ENCODE peak calls at places on chromosomes 16 and 17, in ten cellular contexts. H is aorta, L is GM23338, O is uterus, E is ovary, K is neural progenitor cell, Y is DND-41, Z is OCI-LY7, I is adipocyte, F is adrenal gland. G is an unnamed sample.

GRCh38 chr16:54446639-54447038 is 160.1 kb upstream of the IRX3 start:
- DNase-seq in H (peak), L (no peak), O (no peak), E (peak), K (no peak), Y (no peak), Z (no peak), I (peak), F (peak), G (no peak)

GRCh38 chr16:69613283-69614154 is 47.8 kb downstream of the NFAT5 start:
- DNase-seq in H (no peak), L (no peak), O (no peak), E (no peak), K (no peak), Y (no peak), Z (no peak), I (peak), F (no peak), G (no peak)

GRCh38 chr17:60154616-60155426 is 5.0 kb downstream of the CA4 start:
- DNase-seq in H (peak), L (peak), O (peak), E (no peak), K (no peak), Y (no peak), Z (no peak), I (peak), F (no peak), G (no peak)

GRCh38 chr16:71911121-71911520 is 15.8 kb downstream of the IST1 start:
- DNase-seq in H (no peak), L (no peak), O (no peak), E (no peak), K (no peak), Y (no peak), Z (no peak), I (no peak), F (no peak), G (no peak)

GRCh38 chr16:17293813-17294558 is 176.8 kb downstream of the XYLT1 start:
- DNase-seq in H (no peak), L (no peak), O (no peak), E (no peak), K (no peak), Y (no peak), Z (peak), I (no peak), F (no peak), G (no peak)

GRCh38 chr17:17675925-17676534 is 5.2 kb upstream of the RAI1 start:
- DNase-seq in H (no peak), L (peak), O (no peak), E (no peak), K (no peak), Y (peak), Z (peak), I (no peak), F (no peak), G (peak)

GRCh38 chr17:4901648-4902344 is 1.1 kb downstream of the CHRNE start:
- DNase-seq in H (peak), L (no peak), O (no peak), E (peak), K (no peak), Y (no peak), Z (no peak), I (peak), F (peak), G (no peak)

GRCh38 chr17:82648761-82649474 is 674 bp upstream of the WDR45B start:
- DNase-seq in H (peak), L (peak), O (peak), E (peak), K (peak), Y (no peak), Z (peak), I (no peak), F (peak), G (no peak)

GRCh38 chr16:11783319-11784047 is 13.6 kb downstream of the ZC3H7A start:
- DNase-seq in H (no peak), L (no peak), O (no peak), E (no peak), K (no peak), Y (peak), Z (peak), I (peak), F (no peak), G (no peak)

GRCh38 chr16:11239644-11240632 is 16.1 kb downstream of the SOCS1 start:
- DNase-seq in H (no peak), L (no peak), O (no peak), E (no peak), K (no peak), Y (no peak), Z (no peak), I (no peak), F (no peak), G (no peak)

GRCh38 chr17:72171703-72172670 is 51.2 kb downstream of the SOX9 start:
- DNase-seq in H (no peak), L (no peak), O (no peak), E (no peak), K (no peak), Y (no peak), Z (no peak), I (no peak), F (peak), G (no peak)

GRCh38 chr17:45950888-45951287 is 48.2 kb upstream of the STH start:
- DNase-seq in H (no peak), L (no peak), O (no peak), E (no peak), K (no peak), Y (no peak), Z (no peak), I (no peak), F (no peak), G (no peak)

GRCh38 chr17:49604314-49604869 is 28.7 kb downstream of the NXPH3 start:
- DNase-seq in H (no peak), L (no peak), O (no peak), E (no peak), K (no peak), Y (no peak), Z (no peak), I (no peak), F (no peak), G (no peak)

GRCh38 chr17:44663095-44663494 is 6.8 kb downstream of the MEIOC start:
- DNase-seq in H (no peak), L (no peak), O (no peak), E (no peak), K (no peak), Y (no peak), Z (no peak), I (no peak), F (no peak), G (no peak)

GRCh38 chr16:54843424-54843750 is 87.3 kb upstream of the IRX5 start:
- DNase-seq in H (no peak), L (no peak), O (no peak), E (no peak), K (no peak), Y (no peak), Z (no peak), I (no peak), F (no peak), G (no peak)

GRCh38 chr17:21042434-21043295 is at the start of gene USP22:
- DNase-seq in H (no peak), L (no peak), O (no peak), E (no peak), K (peak), Y (no peak), Z (peak), I (peak), F (no peak), G (no peak)

GRCh38 chr17:53336281-53336680 is 486.4 kb upstream of the KIF2B start:
- DNase-seq in H (no peak), L (no peak), O (no peak), E (no peak), K (no peak), Y (no peak), Z (no peak), I (no peak), F (no peak), G (no peak)

GRCh38 chr16:964696-965395 is 5.9 kb downstream of the LMF1 start:
- DNase-seq in H (no peak), L (no peak), O (no peak), E (no peak), K (no peak), Y (no peak), Z (no peak), I (no peak), F (no peak), G (no peak)

GRCh38 chr17:6508519-6509294 is 47.6 kb downstream of the PITPNM3 start:
- DNase-seq in H (no peak), L (no peak), O (no peak), E (no peak), K (no peak), Y (no peak), Z (no peak), I (peak), F (no peak), G (no peak)

GRCh38 chr17:75325827-75326586 is 36.8 kb upstream of the SLC25A19 start:
- DNase-seq in H (peak), L (no peak), O (no peak), E (no peak), K (no peak), Y (no peak), Z (no peak), I (peak), F (no peak), G (no peak)

GRCh38 chr17:79038545-79039135 is 14.7 kb downstream of the C1QTNF1 start:
- DNase-seq in H (peak), L (no peak), O (peak), E (no peak), K (no peak), Y (no peak), Z (no peak), I (peak), F (no peak), G (peak)

GRCh38 chr16:72927199-72928088 is 120.5 kb downstream of the ZFHX3 start:
- DNase-seq in H (no peak), L (no peak), O (no peak), E (no peak), K (no peak), Y (peak), Z (no peak), I (peak), F (no peak), G (peak)

GRCh38 chr16:80680839-80681238 is 123.6 kb downstream of the CDYL2 start:
- DNase-seq in H (no peak), L (no peak), O (no peak), E (no peak), K (no peak), Y (no peak), Z (peak), I (no peak), F (no peak), G (no peak)

GRCh38 chr17:61505846-61506627 is 53.8 kb downstream of the TBX4 start:
- DNase-seq in H (no peak), L (no peak), O (no peak), E (no peak), K (no peak), Y (no peak), Z (no peak), I (no peak), F (no peak), G (no peak)

GRCh38 chr16:85005278-85006069 is 5.9 kb downstream of the ZDHHC7 start:
- DNase-seq in H (no peak), L (no peak), O (peak), E (peak), K (no peak), Y (no peak), Z (no peak), I (peak), F (no peak), G (no peak)

GRCh38 chr16:50797456-50797855 is 55.6 kb downstream of the CYLD start:
- DNase-seq in H (no peak), L (no peak), O (no peak), E (no peak), K (no peak), Y (no peak), Z (no peak), I (peak), F (no peak), G (no peak)

GRCh38 chr16:54936086-54936978 is 5.7 kb downstream of the IRX5 start:
- DNase-seq in H (no peak), L (peak), O (no peak), E (no peak), K (peak), Y (no peak), Z (no peak), I (no peak), F (no peak), G (no peak)

GRCh38 chr17:50621562-50621961 is 13.1 kb upstream of the ABCC3 start:
- DNase-seq in H (no peak), L (no peak), O (no peak), E (no peak), K (no peak), Y (no peak), Z (no peak), I (no peak), F (no peak), G (no peak)

GRCh38 chr17:49676276-49676868 is 1.5 kb downstream of the SPOP start:
- DNase-seq in H (no peak), L (peak), O (no peak), E (no peak), K (peak), Y (peak), Z (peak), I (peak), F (no peak), G (no peak)

GRCh38 chr17:4823373-4824089 is 9.6 kb upstream of the MINK1 start:
- DNase-seq in H (no peak), L (no peak), O (no peak), E (no peak), K (no peak), Y (no peak), Z (no peak), I (no peak), F (no peak), G (no peak)

GRCh38 chr17:7204828-7205461 is 14.7 kb downstream of the DLG4 start:
- DNase-seq in H (peak), L (peak), O (peak), E (peak), K (peak), Y (peak), Z (peak), I (peak), F (peak), G (no peak)

GRCh38 chr17:5763595-5763994 is 179.3 kb upstream of the NLRP1 start:
- DNase-seq in H (no peak), L (no peak), O (no peak), E (no peak), K (no peak), Y (no peak), Z (no peak), I (no peak), F (no peak), G (peak)

GRCh38 chr17:48231995-48232729 is 124.6 kb downstream of the SNX11 start:
- DNase-seq in H (no peak), L (no peak), O (no peak), E (no peak), K (no peak), Y (no peak), Z (no peak), I (no peak), F (no peak), G (no peak)

GRCh38 chr17:71922439-71922838 is 198.4 kb upstream of the SOX9 start:
- DNase-seq in H (no peak), L (peak), O (no peak), E (no peak), K (no peak), Y (peak), Z (no peak), I (peak), F (no peak), G (peak)

GRCh38 chr16:82152641-82153094 is 17.4 kb downstream of the MPHOSPH6 start:
- DNase-seq in H (no peak), L (no peak), O (no peak), E (no peak), K (no peak), Y (no peak), Z (no peak), I (no peak), F (peak), G (no peak)

GRCh38 chr17:57249520-57249919 is 6.8 kb upstream of the MSI2 start:
- DNase-seq in H (no peak), L (no peak), O (no peak), E (no peak), K (no peak), Y (no peak), Z (no peak), I (no peak), F (no peak), G (no peak)

GRCh38 chr17:57253307-57254065 is 2.8 kb upstream of the MSI2 start:
- DNase-seq in H (no peak), L (no peak), O (no peak), E (no peak), K (no peak), Y (no peak), Z (no peak), I (no peak), F (no peak), G (no peak)

GRCh38 chr17:57255182-57255775 is 1.0 kb upstream of the MSI2 start:
- DNase-seq in H (no peak), L (no peak), O (no peak), E (no peak), K (no peak), Y (no peak), Z (no peak), I (peak), F (no peak), G (no peak)

GRCh38 chr17:57247913-57248312 is 8.4 kb upstream of the MSI2 start:
- DNase-seq in H (no peak), L (no peak), O (no peak), E (no peak), K (no peak), Y (no peak), Z (no peak), I (no peak), F (no peak), G (no peak)

GRCh38 chr17:57251211-57251787 is 5.0 kb upstream of the MSI2 start:
- DNase-seq in H (no peak), L (no peak), O (no peak), E (no peak), K (no peak), Y (no peak), Z (no peak), I (no peak), F (no peak), G (no peak)
- H3K4me3 ChIP-seq in H (no peak), L (no peak), O (no peak), E (no peak), K (no peak), Y (no peak), Z (no peak), I (no peak), F (no peak), G (no peak)

DNA sequence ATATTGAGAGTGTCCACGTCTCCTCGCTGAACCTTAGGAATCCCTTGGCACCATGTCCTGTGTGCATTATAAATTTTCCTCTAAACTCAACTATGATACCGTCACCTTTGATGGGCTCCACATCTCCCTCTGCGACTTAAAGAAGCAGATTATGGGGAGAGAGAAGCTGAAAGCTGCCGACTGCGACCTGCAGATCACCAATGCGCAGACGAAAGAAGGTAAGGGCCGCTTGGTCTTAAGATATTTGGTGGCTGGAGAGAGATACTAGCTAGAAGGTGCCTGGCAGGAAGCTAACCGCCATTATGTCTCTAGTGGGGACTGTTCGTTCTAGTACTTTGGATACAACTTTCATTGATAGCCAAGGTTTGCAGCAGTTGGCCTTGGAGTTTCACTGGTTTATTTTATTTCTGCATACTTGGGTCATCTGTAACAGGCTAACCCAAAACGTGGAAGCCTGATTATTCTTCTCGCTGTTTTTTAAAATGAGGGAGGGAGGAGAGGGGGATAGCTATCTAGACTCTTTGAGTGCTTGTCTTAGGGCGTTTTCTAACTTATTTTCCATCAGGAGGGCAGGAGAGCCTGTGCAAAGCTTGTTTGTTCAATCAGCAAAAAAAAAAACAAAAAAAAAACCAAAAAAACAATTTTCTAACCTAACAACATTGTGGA is 1.3 kb downstream of the RBBP6 start:
- DNase-seq in H (no peak), L (peak), O (no peak), E (no peak), K (peak), Y (peak), Z (peak), I (peak), F (no peak), G (no peak)
- H3K4me3 ChIP-seq in H (peak), L (peak), O (peak), E (peak), K (peak), Y (peak), Z (peak), I (peak), F (peak), G (peak)

DNA sequence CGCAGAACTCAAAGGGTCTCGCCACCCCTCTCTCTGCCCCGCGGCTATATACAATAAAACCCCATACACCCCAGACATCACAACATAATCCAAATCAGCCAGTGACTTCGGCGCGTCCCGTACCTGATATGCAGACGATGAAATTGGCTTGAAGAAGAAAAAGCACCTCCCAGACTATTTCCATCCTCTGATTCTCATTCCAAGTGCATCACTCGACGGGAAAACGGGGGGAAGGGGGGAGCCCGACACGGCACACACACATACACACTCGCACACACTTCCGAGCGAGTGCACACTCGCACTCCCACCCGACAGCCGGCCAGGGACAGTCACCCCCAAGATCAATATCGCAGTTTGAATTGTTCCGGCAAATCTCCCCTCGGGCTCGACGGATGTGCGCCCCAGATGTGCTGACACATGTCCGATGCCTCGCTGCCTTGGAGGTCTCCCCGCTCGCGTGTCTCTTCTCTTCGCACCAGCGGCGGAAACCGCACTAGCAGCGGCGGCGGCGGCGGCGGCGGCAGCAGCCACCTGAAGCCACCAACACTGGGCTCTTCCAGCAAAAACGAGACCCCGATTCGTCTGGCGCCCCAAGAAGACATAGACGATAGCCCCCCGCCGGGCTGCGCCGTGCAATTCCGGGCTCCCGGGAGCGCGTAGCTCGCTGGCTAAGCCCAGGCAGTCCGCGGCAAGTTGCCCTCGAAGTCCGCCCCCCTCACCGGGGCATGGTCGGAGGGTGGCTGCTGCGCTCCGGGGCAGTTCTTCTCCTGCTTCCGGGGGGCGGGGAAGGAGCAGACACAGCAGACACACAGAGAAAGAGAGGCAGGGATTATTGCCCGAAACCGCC is 688 bp downstream of the CA10 start:
- DNase-seq in H (no peak), L (peak), O (no peak), E (no peak), K (peak), Y (no peak), Z (no peak), I (no peak), F (no peak), G (peak)
- H3K4me3 ChIP-seq in H (no peak), L (peak), O (no peak), E (no peak), K (peak), Y (no peak), Z (no peak), I (no peak), F (no peak), G (peak)

DNA sequence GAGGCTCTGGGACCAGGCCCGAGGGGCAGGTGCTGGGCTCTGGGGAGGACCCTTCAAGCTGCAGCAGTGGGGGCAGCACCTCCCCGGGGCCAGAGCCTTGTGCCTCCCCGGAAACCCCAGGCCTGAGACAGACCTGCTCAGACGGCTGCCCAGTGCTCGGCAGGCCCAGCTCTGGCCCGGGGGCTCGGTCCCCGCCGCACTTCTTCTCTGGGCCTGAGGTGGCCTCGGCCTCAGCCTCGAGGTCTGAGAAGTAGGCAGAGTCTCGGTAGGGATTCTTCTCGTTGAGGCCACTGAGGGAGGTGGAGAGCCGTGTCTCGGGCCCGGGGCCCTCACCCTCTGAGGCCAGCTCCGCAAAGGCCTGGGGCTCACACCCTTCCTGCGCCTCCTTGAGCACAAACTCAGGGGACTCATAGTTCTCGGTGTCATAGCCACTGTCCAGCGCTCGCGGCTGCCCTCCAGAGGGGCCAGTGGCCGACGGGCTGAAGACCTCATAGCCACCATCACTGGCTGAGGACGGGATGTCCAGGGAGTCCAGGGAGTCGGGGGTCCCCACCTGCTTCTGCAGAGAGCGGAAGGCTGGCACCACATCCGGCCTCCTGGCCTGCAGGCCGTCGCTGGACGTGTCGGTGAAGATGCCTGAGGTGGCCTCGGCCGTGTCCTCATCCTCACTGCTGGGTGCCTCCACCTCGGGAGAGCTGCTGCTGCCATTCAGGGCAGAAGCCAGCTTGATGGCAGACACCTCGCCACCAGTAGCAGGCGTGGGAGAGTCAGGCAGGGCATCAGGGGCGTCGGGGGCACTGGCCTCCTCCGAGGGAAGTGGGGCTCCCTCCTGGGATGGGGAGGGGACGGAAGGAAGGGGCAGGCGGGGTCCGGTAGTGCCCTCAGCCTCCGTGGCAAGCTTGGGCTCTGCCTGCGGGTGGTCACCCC is 44.3 kb upstream of the PVALEF start:
- DNase-seq in H (no peak), L (no peak), O (no peak), E (no peak), K (no peak), Y (no peak), Z (no peak), I (no peak), F (no peak), G (no peak)
- H3K4me3 ChIP-seq in H (no peak), L (no peak), O (no peak), E (no peak), K (no peak), Y (no peak), Z (no peak), I (no peak), F (no peak), G (no peak)